ENCODE peak calls at places on chromosomes 5 and 9, in four cellular contexts. J is aorta, F is NT2/D1, Y is cardiac muscle cell. M is an unnamed sample. For H3K27me3, the result is how much of the 10 kb centered on the place peaks cover.

GRCh38 chr5:111820072-111820471 is 63.1 kb upstream of the NREP start:
- DNase-seq in J (no peak), F (no peak), Y (no peak), M (no peak)

GRCh38 chr5:160467555-160468418 is 46.1 kb downstream of the PTTG1 start:
- DNase-seq in J (peak), F (no peak), Y (no peak), M (peak)

GRCh38 chr5:119009131-119009530 is 20.8 kb upstream of the DTWD2 start:
- DNase-seq in J (no peak), F (no peak), Y (no peak), M (no peak)

GRCh38 chr9:134554750-134555655 is 86.6 kb upstream of the COL5A1 start:
- DNase-seq in J (no peak), F (no peak), Y (no peak), M (peak)

GRCh38 chr5:135156715-135157404 is 122.8 kb upstream of the PITX1 start:
- DNase-seq in J (no peak), F (no peak), Y (no peak), M (no peak)

GRCh38 chr5:160450164-160450932 is 28.7 kb downstream of the PTTG1 start:
- DNase-seq in J (no peak), F (no peak), Y (no peak), M (no peak)

GRCh38 chr9:75027187-75028107 is 646 bp downstream of the CARNMT1 start:
- DNase-seq in J (peak), F (peak), Y (peak), M (peak)

GRCh38 chr9:135927195-135928013 is 20.1 kb upstream of the CAMSAP1 start:
- DNase-seq in J (no peak), F (no peak), Y (no peak), M (no peak)

GRCh38 chr5:132044207-132044606 is 16.2 kb upstream of the IL3 start:
- DNase-seq in J (peak), F (no peak), Y (no peak), M (no peak)

GRCh38 chr9:121133104-121133816 is 58.5 kb downstream of the CNTRL start:
- DNase-seq in J (peak), F (peak), Y (no peak), M (no peak)

GRCh38 chr5:10288600-10289213 is 19.0 kb downstream of the CMBL start:
- DNase-seq in J (no peak), F (no peak), Y (peak), M (no peak)

GRCh38 chr9:134796882-134797281 is 83.7 kb upstream of the FCN2 start:
- DNase-seq in J (no peak), F (no peak), Y (no peak), M (no peak)

GRCh38 chr5:115398726-115399125 is 102.3 kb upstream of the CCDC112 start:
- DNase-seq in J (no peak), F (no peak), Y (no peak), M (no peak)

GRCh38 chr9:98222885-98223640 is 30.6 kb upstream of the CORO2A start:
- DNase-seq in J (peak), F (peak), Y (no peak), M (peak)

GRCh38 chr5:88092938-88093635 is 175.6 kb downstream of the TMEM161B start:
- DNase-seq in J (no peak), F (peak), Y (no peak), M (no peak)

GRCh38 chr9:96219615-96220257 is 82.2 kb downstream of the HSD17B3 start:
- DNase-seq in J (peak), F (no peak), Y (no peak), M (peak)

GRCh38 chr9:1429328-1429727 is 379.2 kb downstream of the DMRT2 start:
- DNase-seq in J (no peak), F (peak), Y (peak), M (no peak)

GRCh38 chr9:135074354-135075233 is 12.9 kb upstream of the OLFM1 start:
- DNase-seq in J (no peak), F (no peak), Y (no peak), M (peak)

GRCh38 chr5:126692971-126693370 is 84.0 kb upstream of the LMNB1 start:
- DNase-seq in J (no peak), F (no peak), Y (no peak), M (no peak)

GRCh38 chr5:64666058-64666457 is 24.2 kb upstream of the SHISAL2B start:
- DNase-seq in J (no peak), F (no peak), Y (no peak), M (no peak)

GRCh38 chr5:88275574-88275973 is 6.9 kb upstream of the TMEM161B start:
- DNase-seq in J (no peak), F (no peak), Y (no peak), M (no peak)

GRCh38 chr9:93117924-93118862 is 15.9 kb downstream of the NINJ1 start:
- DNase-seq in J (peak), F (no peak), Y (no peak), M (peak)

GRCh38 chr5:144028644-144029043 is 141.8 kb downstream of the YIPF5 start:
- DNase-seq in J (no peak), F (no peak), Y (no peak), M (no peak)

GRCh38 chr5:138610468-138611294 is 35.5 kb upstream of the HSPA9 start:
- DNase-seq in J (no peak), F (no peak), Y (peak), M (peak)

GRCh38 chr5:112210430-112211005 is 208.6 kb downstream of the EPB41L4A start:
- DNase-seq in J (peak), F (no peak), Y (peak), M (no peak)

GRCh38 chr9:90290716-90291485 is 351.7 kb downstream of the DIRAS2 start:
- DNase-seq in J (no peak), F (no peak), Y (no peak), M (no peak)

GRCh38 chr9:135216236-135216635 is 128.8 kb downstream of the OLFM1 start:
- DNase-seq in J (peak), F (no peak), Y (no peak), M (peak)

GRCh38 chr5:139104577-139105271 is 93.4 kb downstream of the SIL1 start:
- DNase-seq in J (peak), F (no peak), Y (no peak), M (peak)

GRCh38 chr9:98997580-98997979 is 53.9 kb downstream of the COL15A1 start:
- DNase-seq in J (no peak), F (no peak), Y (peak), M (no peak)

GRCh38 chr5:146337928-146338327 is 711 bp upstream of the POU4F3 start:
- DNase-seq in J (no peak), F (no peak), Y (no peak), M (no peak)

GRCh38 chr5:146338774-146339714 is at the start of gene POU4F3:
- DNase-seq in J (no peak), F (no peak), Y (peak), M (no peak)

GRCh38 chr5:146334074-146334533 is 4.5 kb upstream of the POU4F3 start:
- DNase-seq in J (no peak), F (no peak), Y (no peak), M (no peak)

GRCh38 chr5:146337264-146337904 is 1.3 kb upstream of the POU4F3 start:
- DNase-seq in J (no peak), F (no peak), Y (no peak), M (no peak)

DNA sequence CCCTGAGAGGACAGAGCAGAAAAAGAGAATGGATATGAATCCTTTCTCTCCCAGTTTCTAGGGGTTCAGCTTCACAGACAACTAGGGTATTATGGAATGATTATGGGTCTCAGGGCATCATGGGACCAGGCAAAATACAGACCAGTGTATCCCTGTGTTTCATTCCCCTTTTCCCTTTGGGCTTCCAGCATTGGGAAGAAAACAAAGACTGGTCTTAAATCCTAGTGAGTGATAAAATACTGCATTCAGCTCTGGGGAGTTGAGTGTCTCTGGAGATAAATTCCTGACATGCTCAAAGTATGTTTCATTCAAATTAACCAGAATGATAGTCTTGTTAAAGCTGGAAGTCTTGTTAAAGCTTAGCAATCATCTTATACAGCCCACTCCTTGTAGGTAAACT is 2.4 kb upstream of the POU4F3 start:
- DNase-seq in J (no peak), F (no peak), Y (no peak), M (no peak)
- H3K27me3 ChIP-seq in J (under half), F (half or more), Y (half or more), M (half or more)

GRCh38 chr5:102583663-102584062 is 84.9 kb upstream of the SLCO6A1 start:
- DNase-seq in J (no peak), F (no peak), Y (peak), M (no peak)
- H3K4me3 ChIP-seq in J (no peak), F (no peak), Y (no peak), M (no peak)

DNA sequence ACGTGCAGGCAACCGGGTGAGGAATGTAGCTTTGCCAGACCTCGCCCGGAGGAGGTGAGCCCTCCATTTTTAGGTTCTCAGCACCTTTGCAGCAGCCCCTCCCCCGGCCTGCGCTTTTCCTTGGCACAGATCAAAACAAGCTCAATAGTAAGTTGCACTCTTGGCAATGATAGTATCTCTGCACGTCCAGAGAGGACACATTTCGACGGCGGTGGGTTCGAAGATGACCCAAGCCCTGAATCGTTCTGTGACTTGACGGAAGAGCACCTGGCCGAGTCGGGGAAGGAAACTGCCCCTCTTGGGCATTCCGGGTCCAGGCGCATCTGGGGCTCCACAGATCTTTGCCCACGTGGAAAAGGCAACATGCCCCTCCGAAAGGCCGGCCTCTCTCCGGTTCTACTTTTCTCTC is 904 bp downstream of the GDNF start:
- DNase-seq in J (no peak), F (no peak), Y (no peak), M (no peak)
- H3K27me3 ChIP-seq in J (under half), F (half or more), Y (half or more), M (under half)

GRCh38 chr9:85727500-85727899 is 14.3 kb downstream of the AGTPBP1 start:
- DNase-seq in J (no peak), F (no peak), Y (no peak), M (no peak)

GRCh38 chr9:85726737-85727136 is 15.0 kb downstream of the AGTPBP1 start:
- DNase-seq in J (no peak), F (no peak), Y (no peak), M (no peak)

GRCh38 chr9:85717220-85717619 is 24.5 kb downstream of the AGTPBP1 start:
- DNase-seq in J (no peak), F (no peak), Y (no peak), M (no peak)

GRCh38 chr9:85723220-85723619 is 18.5 kb downstream of the AGTPBP1 start:
- DNase-seq in J (no peak), F (peak), Y (no peak), M (no peak)
- H3K4me3 ChIP-seq in J (no peak), F (no peak), Y (no peak), M (no peak)

GRCh38 chr5:151808451-151809169 is 36.9 kb downstream of the G3BP1 start:
- DNase-seq in J (no peak), F (no peak), Y (no peak), M (no peak)
- H3K27me3 ChIP-seq in J (under half), F (under half), Y (under half), M (under half)

GRCh38 chr9:91716815-91717214 is 233.2 kb downstream of the ROR2 start:
- DNase-seq in J (no peak), F (no peak), Y (no peak), M (no peak)

GRCh38 chr9:91712811-91713210 is 237.2 kb downstream of the ROR2 start:
- DNase-seq in J (no peak), F (no peak), Y (no peak), M (no peak)

GRCh38 chr9:91714020-91714721 is 235.9 kb downstream of the ROR2 start:
- DNase-seq in J (peak), F (peak), Y (peak), M (peak)

GRCh38 chr9:91716239-91716638 is 233.8 kb downstream of the ROR2 start:
- DNase-seq in J (no peak), F (no peak), Y (no peak), M (no peak)

DNA sequence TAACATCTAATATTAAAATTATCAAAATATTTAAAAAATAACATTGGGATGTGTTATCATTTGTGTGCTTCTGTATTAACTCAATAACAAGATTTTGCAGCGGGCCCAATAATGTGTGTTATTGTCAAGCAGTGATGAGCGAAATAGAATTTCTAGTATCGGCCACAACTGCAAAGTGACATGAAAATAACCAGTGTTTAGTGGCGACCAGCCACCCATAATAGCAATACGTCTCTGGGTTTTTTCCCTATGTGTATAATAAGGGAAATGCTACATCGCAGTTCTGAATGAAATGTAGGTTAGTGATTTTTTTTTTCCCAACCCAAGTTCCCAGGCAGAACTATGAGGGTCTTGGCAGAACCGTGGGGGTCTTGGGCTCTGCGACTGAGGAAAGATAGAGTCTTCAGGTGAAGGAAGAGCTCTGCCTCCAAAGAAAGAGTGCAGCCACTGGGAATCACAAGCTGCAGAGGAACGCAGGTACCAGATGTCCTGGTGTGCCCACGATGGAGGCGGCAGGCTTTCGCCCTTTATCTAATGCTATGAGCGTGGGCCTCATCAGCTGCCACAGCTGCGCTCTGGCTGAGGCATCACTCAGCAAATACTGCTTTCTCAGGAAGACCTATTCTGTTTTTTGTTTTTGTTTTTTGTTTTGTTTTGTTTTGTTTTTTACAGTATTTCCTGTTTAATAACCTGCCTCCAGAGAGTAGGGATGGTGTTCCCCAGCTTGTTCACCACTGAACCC is 235.0 kb downstream of the ROR2 start:
- DNase-seq in J (no peak), F (no peak), Y (no peak), M (no peak)
- H3K4me3 ChIP-seq in J (no peak), F (no peak), Y (no peak), M (peak)

GRCh38 chr9:130266236-130267098 is 907 bp downstream of the HMCN2 start:
- DNase-seq in J (peak), F (no peak), Y (no peak), M (peak)
- H3K27me3 ChIP-seq in J (under half), F (under half), Y (half or more), M (under half)

GRCh38 chr5:150448353-150448752 is 1.2 kb downstream of the RPS14 start:
- DNase-seq in J (no peak), F (no peak), Y (no peak), M (no peak)

GRCh38 chr5:150446103-150446502 is 3.4 kb downstream of the RPS14 start:
- DNase-seq in J (no peak), F (no peak), Y (no peak), M (no peak)

GRCh38 chr5:150446583-150446982 is 3.0 kb downstream of the RPS14 start:
- DNase-seq in J (no peak), F (no peak), Y (no peak), M (no peak)

GRCh38 chr5:150448960-150449490 is 514 bp downstream of the RPS14 start:
- DNase-seq in J (no peak), F (no peak), Y (peak), M (no peak)

GRCh38 chr5:150447188-150447587 is 2.4 kb downstream of the RPS14 start:
- DNase-seq in J (no peak), F (no peak), Y (no peak), M (no peak)
- H3K4me3 ChIP-seq in J (no peak), F (no peak), Y (no peak), M (no peak)

GRCh38 chr5:27523629-27524028 is 485.2 kb upstream of the CDH9 start:
- DNase-seq in J (no peak), F (no peak), Y (no peak), M (no peak)
- H3K27me3 ChIP-seq in J (under half), F (under half), Y (under half), M (under half)

GRCh38 chr5:14869286-14870164 is 2.1 kb downstream of the ANKH start:
- DNase-seq in J (no peak), F (no peak), Y (no peak), M (no peak)
- H3K4me3 ChIP-seq in J (peak), F (no peak), Y (peak), M (peak)

M was measured in sigmoid colon.